ENCODE peak calls at places on chromosomes 2 and 18, in seven cellular contexts. V is H9, G is mesenchymal stem cell, M is fibroblast of lung, L is neuronal stem cell, W is GM23248, E is DND-41. K is an unnamed sample.
A peak's percentile ranks its signal among the peaks of the same experiment; 100 is the strongest.

GRCh38 chr2:108858894-108859293 is 72.3 kb downstream of the CCDC138 start:
- DNase-seq in G (no peak), E (no peak), V (no peak), W (peak; percentile 20), L (no peak), M (peak; percentile 62), K (peak; percentile 46)

GRCh38 chr2:196166876-196167275 is 4.5 kb downstream of the STK17B start:
- DNase-seq in M (peak; percentile 90), L (no peak), W (peak; percentile 48), G (peak; percentile 60), E (peak; percentile 55), V (no peak), K (peak; percentile 86)

GRCh38 chr2:136796339-136796738 is 31.0 kb downstream of the THSD7B start:
- DNase-seq in W (no peak), L (no peak), M (no peak), E (no peak), G (no peak), V (no peak), K (no peak)

GRCh38 chr2:150125188-150125587 is 362.3 kb downstream of the RND3 start:
- DNase-seq in E (no peak), V (no peak), L (no peak), W (no peak), G (peak; percentile 79), M (peak; percentile 59), K (peak; percentile 47)

GRCh38 chr2:96109931-96110511 is 6.3 kb downstream of the ADRA2B start:
- DNase-seq in E (no peak), L (no peak), W (no peak), M (no peak), V (no peak), G (no peak), K (no peak)

GRCh38 chr2:164456599-164456998 is 164.7 kb downstream of the GRB14 start:
- DNase-seq in G (no peak), M (peak; percentile 17), V (no peak), E (peak; percentile 66), W (no peak), L (no peak), K (no peak)

GRCh38 chr2:121778736-121779487 is 23.5 kb downstream of the TSN start:
- DNase-seq in M (peak; percentile 31), W (no peak), E (no peak), G (no peak), V (no peak), L (no peak), K (no peak)

GRCh38 chr2:238872628-238873400 is 24.9 kb downstream of the TWIST2 start:
- DNase-seq in E (no peak), L (no peak), M (no peak), G (no peak), W (peak; percentile 48), V (no peak), K (no peak)

GRCh38 chr2:152861349-152861942 is 143.0 kb downstream of the ARL6IP6 start:
- DNase-seq in L (no peak), V (peak; percentile 49), E (peak; percentile 13), W (peak; percentile 52), G (peak; percentile 15), M (no peak), K (no peak)

GRCh38 chr2:127087780-127088495 is 19.0 kb downstream of the BIN1 start:
- DNase-seq in W (no peak), L (no peak), G (no peak), E (no peak), M (no peak), V (no peak), K (no peak)

GRCh38 chr2:76700894-76701293 is 821.3 kb downstream of the LRRTM4 start:
- DNase-seq in V (no peak), E (no peak), G (no peak), W (no peak), M (no peak), L (no peak), K (no peak)

GRCh38 chr18:78416853-78417252 is 562.8 kb upstream of the SALL3 start:
- DNase-seq in V (no peak), E (no peak), M (no peak), W (no peak), G (no peak), L (no peak), K (no peak)

GRCh38 chr18:7094432-7094831 is 23.2 kb downstream of the LAMA1 start:
- DNase-seq in W (no peak), M (no peak), G (no peak), L (no peak), V (no peak), E (no peak), K (no peak)

GRCh38 chr2:220533485-220533884 is 906.1 kb downstream of the SLC4A3 start:
- DNase-seq in E (peak; percentile 4), L (no peak), W (peak; percentile 70), M (peak; percentile 61), V (peak; percentile 53), G (peak; percentile 91), K (peak; percentile 55)

GRCh38 chr2:23482188-23482587 is 97.2 kb downstream of the KLHL29 start:
- DNase-seq in M (no peak), W (no peak), V (no peak), E (no peak), G (no peak), L (no peak), K (no peak)

GRCh38 chr2:11298592-11298991 is 45.8 kb downstream of the ROCK2 start:
- DNase-seq in G (no peak), M (no peak), L (no peak), W (no peak), V (no peak), E (no peak), K (no peak)

GRCh38 chr2:10161206-10161931 is 38.8 kb downstream of the RRM2 start:
- DNase-seq in L (no peak), E (no peak), V (no peak), W (no peak), G (no peak), M (peak; percentile 70), K (peak; percentile 59)

GRCh38 chr2:146004470-146004869 is 1484.6 kb upstream of the ZEB2 start:
- DNase-seq in V (no peak), W (peak; percentile 28), M (peak; percentile 80), E (no peak), L (no peak), G (peak; percentile 51), K (peak; percentile 76)

GRCh38 chr2:104976603-104977120 is 61.2 kb upstream of the MRPS9 start:
- DNase-seq in V (peak; percentile 61), M (no peak), W (no peak), L (no peak), E (peak; percentile 57), G (no peak), K (no peak)

DNA sequence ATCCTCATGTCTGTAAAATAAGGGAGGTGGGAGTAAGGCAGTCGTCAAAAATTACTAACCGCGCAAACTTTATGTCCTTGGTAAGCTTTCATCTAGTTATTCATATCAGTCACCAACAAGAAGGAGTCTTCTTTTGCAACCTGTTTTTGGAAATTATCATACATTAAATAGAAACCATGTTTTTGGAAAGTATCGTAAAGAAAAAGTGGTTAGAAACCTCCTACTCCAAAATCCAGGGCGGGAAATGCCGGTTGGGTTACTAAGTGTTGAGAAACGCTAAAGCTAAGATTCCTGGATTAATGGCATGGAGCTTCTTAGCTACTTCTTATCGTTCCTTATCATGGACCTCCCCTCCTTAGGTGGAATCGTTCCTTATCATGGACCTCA is 778 bp downstream of the BBS5 start:
- DNase-seq in W (peak; percentile 61), L (no peak), V (no peak), E (no peak), M (peak; percentile 19), G (no peak), K (no peak)
- H3K27ac ChIP-seq in W (peak overlapping the region; percentile 75), L (no peak overlapping the region), V (no peak overlapping the region), E (no peak overlapping the region), M (peak overlapping the region; percentile 69), G (no peak overlapping the region), K (peak overlapping the region; percentile 62)

DNA sequence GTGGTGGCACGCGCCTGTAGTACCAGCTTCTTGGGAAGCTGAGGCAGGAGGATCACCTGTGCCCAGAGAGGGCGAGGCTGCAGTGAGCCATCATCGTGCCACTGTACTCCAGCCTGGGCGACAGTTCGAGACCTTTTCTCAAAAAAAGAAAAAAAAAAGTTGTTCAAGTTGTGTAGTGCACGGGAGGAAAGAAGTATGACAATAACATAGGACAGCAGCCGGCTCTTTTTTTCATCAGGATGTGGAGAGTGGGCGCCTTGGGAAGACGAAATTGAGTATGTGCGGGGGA is 36.5 kb downstream of the PCBP1 start:
- DNase-seq in E (no peak), W (no peak), V (no peak), L (no peak), M (no peak), G (no peak), K (no peak)
- H2AFZ ChIP-seq in E (peak overlapping the region; percentile 40), W (peak overlapping the region; percentile 90), V (no peak overlapping the region), L (peak overlapping the region; percentile 44), M (peak overlapping the region; percentile 73), G (no peak overlapping the region), K (peak overlapping the region; percentile 91)

GRCh38 chr2:171166328-171166983 is 5.8 kb upstream of the TLK1 start:
- DNase-seq in G (no peak), E (no peak), W (no peak), V (no peak), L (no peak), M (no peak), K (no peak)
- H3K4me2 ChIP-seq in G (no peak overlapping the region), E (no peak overlapping the region), W (no peak overlapping the region), V (no peak overlapping the region), L (no peak overlapping the region), M (no peak overlapping the region), K (no peak overlapping the region)

GRCh38 chr2:231221761-231222160 is 23.3 kb downstream of the ARMC9 start:
- DNase-seq in L (no peak), G (peak; percentile 85), M (no peak), V (no peak), E (no peak), W (no peak), K (no peak)
- H3K27ac ChIP-seq in L (no peak overlapping the region), G (peak overlapping the region; percentile 88), M (peak overlapping the region; percentile 85), V (no peak overlapping the region), E (no peak overlapping the region), W (peak overlapping the region; percentile 8), K (peak overlapping the region; percentile 65)

GRCh38 chr2:4354678-4355077 is 651.3 kb downstream of the DCDC2C start:
- DNase-seq in M (no peak), G (no peak), W (no peak), E (peak; percentile 19), L (no peak), V (peak; percentile 87), K (no peak)
- H2AFZ ChIP-seq in M (no peak overlapping the region), G (no peak overlapping the region), W (no peak overlapping the region), E (no peak overlapping the region), L (no peak overlapping the region), V (no peak overlapping the region), K (no peak overlapping the region)

GRCh38 chr18:33708876-33709275 is 130.9 kb downstream of the ASXL3 start:
- DNase-seq in W (no peak), G (no peak), V (no peak), L (no peak), M (no peak), E (no peak), K (no peak)
- H3K4me2 ChIP-seq in W (no peak overlapping the region), G (no peak overlapping the region), V (no peak overlapping the region), L (no peak overlapping the region), M (no peak overlapping the region), E (no peak overlapping the region), K (no peak overlapping the region)

DNA sequence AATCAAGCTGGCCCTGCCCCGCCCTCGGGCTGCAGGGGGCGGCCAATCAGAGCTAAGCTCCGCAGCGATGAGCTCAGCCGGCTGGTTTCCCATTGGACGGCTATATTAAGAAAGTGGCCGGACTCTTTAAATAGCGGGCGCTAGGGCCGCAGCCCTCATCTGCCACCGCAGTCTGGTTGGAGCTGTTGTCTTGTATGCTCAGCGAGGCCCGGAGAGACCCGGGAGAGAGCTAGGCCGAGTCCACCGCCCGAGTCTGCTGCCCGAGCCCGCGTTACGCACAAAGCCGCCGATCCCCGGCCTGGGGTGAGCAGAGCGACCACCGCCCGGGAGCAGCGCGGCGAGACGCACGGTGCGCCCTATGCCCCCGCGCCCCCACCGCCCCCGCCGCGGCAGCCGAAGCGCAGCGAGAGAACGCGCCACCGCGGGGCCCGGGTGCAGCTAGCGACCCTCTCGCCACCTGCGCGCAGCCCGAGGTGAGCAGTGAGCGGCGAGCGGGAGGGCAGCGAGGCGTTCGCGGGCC is at the start of gene RHOB:
- DNase-seq in G (peak; percentile 99), L (peak; percentile 97), W (peak; percentile 100), M (peak; percentile 97), E (no peak), V (peak; percentile 97), K (peak; percentile 93)
- H3K27ac ChIP-seq in G (peak within 1 kb of the TSS; percentile 80), L (peak within 1 kb of the TSS; percentile 80), W (peak within 1 kb of the TSS; percentile 89), M (peak within 1 kb of the TSS; percentile 93), E (no peak within 1 kb of the TSS), V (no peak within 1 kb of the TSS), K (peak within 1 kb of the TSS; percentile 95)